ENCODE peak calls at places on chromosome 13, in nine cellular contexts. Y, S, J, M, L, O, U, Q and H are unnamed samples.
A peak's percentile ranks its signal among the peaks of the same experiment; 100 is the strongest.

GRCh38 chr13:98171806-98172569 is 5.1 kb downstream of the RNF113B start:
- DNase-seq in Y (peak; percentile 42), S (no peak), J (no peak), M (no peak), L (no peak), O (no peak), U (peak; percentile 40), Q (no peak), H (no peak)

GRCh38 chr13:50129923-50130685 is 114.9 kb downstream of the KCNRG start:
- DNase-seq in Y (peak; percentile 46), S (peak; percentile 73), J (no peak), M (no peak), L (no peak), O (no peak), U (peak; percentile 37), Q (peak; percentile 47), H (no peak)

GRCh38 chr13:33751151-33751550 is 66.8 kb upstream of the RFC3 start:
- DNase-seq in Y (peak; percentile 50), S (no peak), J (no peak), M (no peak), L (no peak), O (no peak), U (no peak), Q (no peak), H (peak; percentile 55)

GRCh38 chr13:107941345-107942029 is 273.8 kb downstream of the LIG4 start:
- DNase-seq in Y (no peak), S (no peak), J (no peak), M (no peak), L (no peak), O (no peak), U (no peak), Q (no peak), H (no peak)

GRCh38 chr13:39451301-39451700 is 151.7 kb downstream of the LHFPL6 start:
- DNase-seq in Y (peak; percentile 33), S (no peak), J (no peak), M (no peak), L (no peak), O (no peak), U (no peak), Q (no peak), H (no peak)

GRCh38 chr13:51261610-51262249 is 39.5 kb downstream of the FAM124A start:
- DNase-seq in Y (no peak), S (no peak), J (no peak), M (no peak), L (no peak), O (no peak), U (no peak), Q (no peak), H (no peak)

GRCh38 chr13:42494157-42494556 is 79.8 kb upstream of the TNFSF11 start:
- DNase-seq in Y (no peak), S (no peak), J (no peak), M (no peak), L (no peak), O (no peak), U (no peak), Q (no peak), H (no peak)

GRCh38 chr13:30371649-30372265 is 50.5 kb upstream of the UBE2L5 start:
- DNase-seq in Y (peak; percentile 50), S (no peak), J (no peak), M (no peak), L (no peak), O (no peak), U (no peak), Q (peak; percentile 60), H (peak; percentile 73)

GRCh38 chr13:94330552-94331071 is 148.9 kb downstream of the DCT start:
- DNase-seq in Y (no peak), S (no peak), J (no peak), M (no peak), L (no peak), O (no peak), U (no peak), Q (no peak), H (no peak)

DNA sequence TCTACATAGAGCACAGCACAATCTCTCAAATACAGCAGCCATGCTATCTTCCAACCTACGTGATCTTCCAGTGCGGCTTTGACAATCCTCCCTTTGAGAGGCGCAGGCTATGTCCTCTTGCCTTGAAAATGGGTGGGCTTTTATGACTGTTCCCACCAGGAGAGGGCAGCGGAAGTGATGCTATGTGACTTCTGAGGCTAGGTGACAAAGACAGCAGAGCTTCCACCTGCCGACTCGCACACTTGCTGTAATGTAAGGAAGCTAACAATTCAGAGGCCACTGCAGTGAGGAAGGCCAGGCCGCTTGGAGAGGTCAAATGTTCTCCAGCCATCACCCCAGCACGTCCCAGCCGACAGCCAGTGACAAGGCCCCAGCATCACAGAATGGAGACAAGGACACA is 65.8 kb downstream of the MRPL57 start:
- DNase-seq in Y (no peak), S (peak; percentile 79), J (no peak), M (no peak), L (no peak), O (no peak), U (no peak), Q (no peak), H (no peak)
- TF ChIP-seq CTCF in Y (no peak), S (peak; percentile 73), J (no peak), M (no peak), L (no peak), O (no peak), U (no peak), Q (no peak), H (no peak)

DNA sequence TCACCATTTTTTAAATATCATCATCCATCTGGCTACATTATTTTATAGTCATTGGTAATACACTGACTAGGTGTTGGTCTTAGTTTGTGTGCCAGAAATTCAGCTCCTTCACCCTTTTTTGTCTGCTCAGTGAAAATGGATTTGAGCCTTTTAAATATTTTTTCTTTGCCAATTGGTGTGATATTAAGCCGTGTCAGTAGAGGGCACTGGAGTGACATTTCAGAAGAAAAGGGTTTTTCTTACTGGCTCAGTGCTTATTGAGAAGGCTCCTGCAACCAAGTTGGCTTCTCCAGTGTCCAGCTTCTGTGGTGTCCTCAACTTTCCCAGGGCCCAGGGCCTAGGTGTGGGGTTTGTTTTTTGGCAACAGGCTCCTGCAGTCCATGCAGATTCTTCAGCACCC is 546.6 kb downstream of the DACH1 start:
- DNase-seq in Y (peak; percentile 49), S (peak; percentile 64), J (no peak), M (no peak), L (no peak), O (no peak), U (no peak), Q (no peak), H (no peak)
- TF ChIP-seq CTCF in Y (peak; percentile 41), S (peak; percentile 74), J (peak; percentile 31), M (no peak), L (no peak), O (peak; percentile 48), U (no peak), Q (no peak), H (peak; percentile 51)

GRCh38 chr13:28373803-28374202 is 121.1 kb downstream of the FLT1 start:
- DNase-seq in Y (no peak), S (no peak), J (no peak), M (no peak), L (no peak), O (no peak), U (no peak), Q (no peak), H (no peak)

GRCh38 chr13:28379371-28380083 is 115.4 kb downstream of the FLT1 start:
- DNase-seq in Y (no peak), S (peak; percentile 31), J (no peak), M (no peak), L (no peak), O (no peak), U (no peak), Q (no peak), H (no peak)

GRCh38 chr13:28380319-28380718 is 114.6 kb downstream of the FLT1 start:
- DNase-seq in Y (no peak), S (no peak), J (no peak), M (no peak), L (no peak), O (no peak), U (no peak), Q (no peak), H (no peak)

GRCh38 chr13:28375250-28375930 is 119.5 kb downstream of the FLT1 start:
- DNase-seq in Y (no peak), S (no peak), J (no peak), M (no peak), L (no peak), O (no peak), U (no peak), Q (no peak), H (no peak)

GRCh38 chr13:28376604-28377003 is 118.3 kb downstream of the FLT1 start:
- DNase-seq in Y (no peak), S (no peak), J (no peak), M (no peak), L (no peak), O (no peak), U (no peak), Q (no peak), H (no peak)
- TF ChIP-seq CTCF in Y (no peak), S (peak; percentile 40), J (no peak), M (no peak), L (no peak), O (no peak), U (peak; percentile 22), Q (no peak), H (no peak)

GRCh38 chr13:112617754-112618375 is 29.9 kb upstream of the TUBGCP3 start:
- DNase-seq in Y (no peak), S (no peak), J (no peak), M (no peak), L (no peak), O (no peak), U (no peak), Q (no peak), H (no peak)

GRCh38 chr13:112618501-112618900 is 30.5 kb upstream of the TUBGCP3 start:
- DNase-seq in Y (no peak), S (no peak), J (no peak), M (no peak), L (no peak), O (no peak), U (no peak), Q (no peak), H (no peak)

GRCh38 chr13:112614835-112615234 is 26.9 kb upstream of the TUBGCP3 start:
- DNase-seq in Y (no peak), S (no peak), J (no peak), M (no peak), L (no peak), O (no peak), U (no peak), Q (no peak), H (no peak)

GRCh38 chr13:112615391-112615790 is 27.4 kb upstream of the TUBGCP3 start:
- DNase-seq in Y (no peak), S (no peak), J (no peak), M (no peak), L (no peak), O (no peak), U (no peak), Q (no peak), H (no peak)

GRCh38 chr13:112616586-112617381 is 28.8 kb upstream of the TUBGCP3 start:
- DNase-seq in Y (peak; percentile 47), S (peak; percentile 75), J (no peak), M (no peak), L (no peak), O (peak; percentile 15), U (no peak), Q (no peak), H (peak; percentile 42)
- TF ChIP-seq CTCF in Y (peak; percentile 40), S (peak; percentile 87), J (peak; percentile 32), M (no peak), L (no peak), O (peak; percentile 63), U (peak; percentile 73), Q (peak; percentile 50), H (peak; percentile 82)